ENCODE peak calls at places on chromosomes 2 and 18, in six cellular contexts. P is neuronal stem cell, J is IMR-90, E is mesendoderm, N is H1, X is mesenchymal stem cell. K is an unnamed sample.

GRCh38 chr2:46776687-46777327 is 138.8 kb downstream of the MCFD2 start:
- DNase-seq in P (no peak), X (peak), N (no peak), E (peak), J (peak), K (peak)

GRCh38 chr2:141001750-141002149 is 1129.1 kb downstream of the LRP1B start:
- DNase-seq in N (no peak), J (no peak), E (no peak), X (no peak), P (no peak), K (no peak)

GRCh38 chr2:46188041-46188715 is 109.0 kb upstream of the EPAS1 start:
- DNase-seq in P (no peak), N (no peak), J (no peak), X (no peak), E (no peak), K (no peak)

GRCh38 chr2:214604861-214605260 is 194.0 kb downstream of the VWC2L start:
- DNase-seq in N (peak), J (peak), X (peak), E (peak), P (no peak), K (no peak)

GRCh38 chr2:236943841-236944513 is 141.7 kb upstream of the COPS8 start:
- DNase-seq in E (no peak), J (no peak), P (no peak), N (no peak), X (no peak), K (no peak)

GRCh38 chr2:201882353-201883095 is 76.2 kb downstream of the CDK15 start:
- DNase-seq in J (peak), P (no peak), E (peak), N (no peak), X (peak), K (peak)

GRCh38 chr2:146228659-146229058 is 1616.2 kb upstream of the ACVR2A start:
- DNase-seq in J (no peak), X (peak), N (no peak), P (no peak), E (no peak), K (no peak)

GRCh38 chr2:62474173-62474572 is 31.8 kb downstream of the TMEM17 start:
- DNase-seq in E (no peak), P (no peak), J (no peak), N (no peak), X (peak), K (no peak)

GRCh38 chr2:85744771-85745601 is 8.8 kb upstream of the ATOH8 start:
- DNase-seq in P (no peak), E (no peak), J (peak), X (peak), N (no peak), K (no peak)

GRCh38 chr2:174835797-174836255 is 71.6 kb upstream of the CHRNA1 start:
- DNase-seq in J (peak), N (peak), E (peak), P (no peak), X (peak), K (no peak)

GRCh38 chr2:191845876-191846786 is 757 bp downstream of the CAVIN2 start:
- DNase-seq in E (no peak), X (no peak), N (no peak), J (no peak), P (no peak), K (no peak)

GRCh38 chr2:105410554-105410953 is 11.7 kb upstream of the FHL2 start:
- DNase-seq in J (peak), P (no peak), N (no peak), X (no peak), E (no peak), K (no peak)

GRCh38 chr2:162720559-162721271 is 117.9 kb downstream of the KCNH7 start:
- DNase-seq in E (no peak), P (no peak), J (no peak), X (no peak), N (no peak), K (no peak)

GRCh38 chr2:156211318-156211717 is 121.2 kb downstream of the NR4A2 start:
- DNase-seq in N (no peak), J (no peak), P (no peak), E (no peak), X (no peak), K (no peak)

DNA sequence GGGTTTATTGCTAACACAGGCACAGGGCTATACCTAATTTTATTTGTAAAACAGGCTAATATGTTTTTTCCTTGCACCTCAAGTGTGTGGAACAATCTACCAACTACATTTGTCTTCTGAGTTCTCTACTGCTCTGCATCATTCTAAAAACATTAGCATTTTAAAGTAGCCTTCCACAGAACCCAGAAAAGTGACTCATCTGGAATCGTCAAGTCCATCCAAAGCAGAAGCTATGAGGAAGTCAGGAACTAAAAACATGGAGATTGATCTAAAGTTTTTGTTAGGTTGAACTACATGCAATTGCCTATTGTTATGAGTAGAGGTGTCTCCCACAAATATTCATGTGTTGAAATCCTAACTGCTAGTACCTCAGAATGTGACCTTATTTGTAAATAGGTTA is 70.9 kb downstream of the SUCLG1 start:
- DNase-seq in E (no peak), J (peak), P (no peak), N (no peak), X (no peak), K (no peak)
- H2BK15ac ChIP-seq in E (no peak), J (no peak), P (no peak), N (no peak), X (no peak), K (no peak)

DNA sequence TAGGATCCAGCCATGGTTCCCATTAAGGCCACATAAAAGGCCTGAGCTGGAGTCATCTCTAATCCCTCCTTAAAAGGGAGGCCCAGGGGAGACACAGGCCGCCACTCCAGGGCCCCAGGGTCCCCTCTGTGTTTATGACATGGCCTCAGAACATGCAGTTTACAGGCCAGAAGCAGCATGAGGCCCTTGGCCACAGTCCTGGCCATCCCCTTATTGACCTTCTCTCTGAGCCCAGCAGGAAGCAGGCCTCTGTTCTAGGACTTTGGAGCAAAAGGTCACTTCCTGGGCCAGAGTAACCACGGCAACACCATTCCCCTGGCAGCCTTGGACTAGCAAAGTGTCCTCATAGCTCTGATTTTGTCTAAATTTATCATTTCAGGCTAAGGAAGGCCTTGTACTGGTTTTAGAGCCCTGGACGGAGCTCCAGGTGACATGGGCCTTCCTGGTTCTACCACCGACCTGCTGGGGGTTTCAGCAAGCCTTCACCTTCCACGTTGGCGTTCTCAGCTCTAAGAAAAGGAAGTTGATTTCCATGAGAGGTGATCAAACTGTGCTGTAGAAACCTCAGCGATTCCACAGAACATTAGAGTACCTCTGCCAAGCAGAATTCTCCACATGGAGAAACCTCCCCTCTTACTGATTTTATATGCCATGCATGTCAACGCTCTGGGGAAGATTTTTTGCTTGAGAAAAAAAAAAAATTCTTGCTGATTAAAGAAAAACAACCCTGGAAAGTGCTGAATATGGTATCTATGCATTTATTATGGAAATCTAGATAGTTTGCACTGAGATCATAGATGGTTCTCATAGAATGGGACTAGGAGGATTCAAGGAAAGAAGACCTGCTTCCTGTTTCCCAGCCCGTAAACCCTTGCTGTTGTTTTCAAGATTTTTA is 53.7 kb downstream of the HS1BP3 start:
- DNase-seq in X (peak), N (no peak), J (no peak), P (no peak), E (no peak), K (no peak)
- H2BK5ac ChIP-seq in X (no peak), N (no peak), J (no peak), P (no peak), E (no peak), K (no peak)

DNA sequence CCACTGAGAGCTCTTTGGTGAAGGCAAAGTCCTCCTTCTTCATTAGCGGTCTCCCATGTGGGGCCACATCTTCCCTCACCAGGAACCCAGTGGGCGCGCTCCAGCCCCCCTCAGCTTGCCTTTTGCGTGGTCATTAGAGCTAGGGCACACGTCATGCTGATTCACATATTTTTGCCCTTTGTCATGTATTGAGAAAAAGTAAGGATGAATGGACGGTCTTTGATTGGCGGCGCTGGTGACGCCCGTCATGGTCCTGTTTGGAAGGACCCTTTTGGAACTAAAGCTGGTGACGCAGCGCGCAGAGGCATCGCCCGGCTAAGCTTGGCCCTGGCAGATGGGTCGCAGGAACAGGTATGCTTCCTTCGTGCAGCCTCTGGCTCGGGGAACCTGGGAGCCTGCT is 3.1 kb downstream of the SLC14A1 start:
- DNase-seq in P (no peak), X (no peak), E (no peak), J (no peak), N (no peak), K (no peak)
- H2BK120ac ChIP-seq in P (no peak), X (no peak), E (no peak), J (peak), N (no peak), K (no peak)

DNA sequence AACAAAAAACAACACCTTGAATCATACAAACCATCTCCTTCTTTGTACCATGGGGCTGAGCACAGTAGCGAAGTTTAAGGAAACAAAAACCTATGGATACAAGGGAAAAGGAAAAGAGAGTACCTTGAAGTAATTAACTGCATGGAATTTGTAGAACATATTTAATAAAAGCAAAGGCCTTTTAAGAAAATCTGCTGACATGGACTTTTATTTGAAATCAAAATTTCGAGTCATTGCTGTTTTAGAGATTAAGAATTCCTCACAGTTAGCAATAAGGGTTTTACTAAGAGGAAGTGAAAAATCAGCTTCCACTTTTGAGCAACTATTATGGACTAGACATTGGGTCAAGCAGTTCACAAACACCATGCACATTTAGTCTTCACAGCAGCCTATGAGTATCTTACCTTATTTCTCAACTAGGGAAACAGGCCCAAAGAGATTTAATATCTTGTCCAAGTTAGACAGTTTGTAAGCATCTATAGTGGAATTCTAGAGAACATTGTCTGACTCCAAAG is 876.3 kb downstream of the BCL11A start:
- DNase-seq in E (no peak), P (no peak), N (no peak), X (no peak), J (no peak), K (no peak)
- H2BK15ac ChIP-seq in E (no peak), P (no peak), N (no peak), X (no peak), J (no peak), K (no peak)

K was measured in H9.